ENCODE peak calls at places on chromosomes 16 and 17, in ten cellular contexts. One of them, this sample, is unnamed.

GRCh38 chr17:32586666-32587065 is 99.9 kb downstream of the CDK5R1 start:
- DNase-seq in globus pallidus: no peak
- DNase-seq in GM23338: no peak
- DNase-seq in NCI-H2171 treated with DMSO at 0.1 percent for 48 hours: no peak
- DNase-seq in mesendoderm: no peak
- DNase-seq in kidney epithelial cell: no peak
- DNase-seq in mucosa of gallbladder: no peak
- DNase-seq in Daoy: peak
- DNase-seq in DMS153: no peak
- DNase-seq in renal cortical epithelial cell: no peak
- DNase-seq in this sample: no peak

GRCh38 chr17:79721993-79722671 is 8.6 kb upstream of the ENPP7 start:
- DNase-seq in globus pallidus: no peak
- DNase-seq in GM23338: peak
- DNase-seq in NCI-H2171 treated with DMSO at 0.1 percent for 48 hours: peak
- DNase-seq in mesendoderm: peak
- DNase-seq in kidney epithelial cell: no peak
- DNase-seq in mucosa of gallbladder: no peak
- DNase-seq in Daoy: no peak
- DNase-seq in DMS153: no peak
- DNase-seq in renal cortical epithelial cell: no peak
- DNase-seq in this sample: no peak

GRCh38 chr16:69217433-69217832 is 30.5 kb downstream of the SNTB2 start:
- DNase-seq in globus pallidus: no peak
- DNase-seq in GM23338: no peak
- DNase-seq in NCI-H2171 treated with DMSO at 0.1 percent for 48 hours: no peak
- DNase-seq in mesendoderm: no peak
- DNase-seq in kidney epithelial cell: peak
- DNase-seq in mucosa of gallbladder: no peak
- DNase-seq in Daoy: peak
- DNase-seq in DMS153: no peak
- DNase-seq in renal cortical epithelial cell: peak
- DNase-seq in this sample: no peak

GRCh38 chr17:3527896-3528603 is 29.6 kb downstream of the TRPV3 start:
- DNase-seq in globus pallidus: no peak
- DNase-seq in GM23338: no peak
- DNase-seq in NCI-H2171 treated with DMSO at 0.1 percent for 48 hours: no peak
- DNase-seq in mesendoderm: no peak
- DNase-seq in kidney epithelial cell: no peak
- DNase-seq in mucosa of gallbladder: no peak
- DNase-seq in Daoy: no peak
- DNase-seq in DMS153: no peak
- DNase-seq in renal cortical epithelial cell: no peak
- DNase-seq in this sample: no peak

GRCh38 chr17:18949566-18949965 is 2.4 kb upstream of the SLC5A10 start:
- DNase-seq in globus pallidus: no peak
- DNase-seq in GM23338: no peak
- DNase-seq in NCI-H2171 treated with DMSO at 0.1 percent for 48 hours: no peak
- DNase-seq in mesendoderm: no peak
- DNase-seq in kidney epithelial cell: no peak
- DNase-seq in mucosa of gallbladder: no peak
- DNase-seq in Daoy: no peak
- DNase-seq in DMS153: no peak
- DNase-seq in renal cortical epithelial cell: no peak
- DNase-seq in this sample: no peak

GRCh38 chr16:83586036-83586810 is 221.6 kb upstream of the HSBP1 start:
- DNase-seq in globus pallidus: no peak
- DNase-seq in GM23338: peak
- DNase-seq in NCI-H2171 treated with DMSO at 0.1 percent for 48 hours: no peak
- DNase-seq in mesendoderm: peak
- DNase-seq in kidney epithelial cell: no peak
- DNase-seq in mucosa of gallbladder: no peak
- DNase-seq in Daoy: no peak
- DNase-seq in DMS153: peak
- DNase-seq in renal cortical epithelial cell: no peak
- DNase-seq in this sample: no peak

GRCh38 chr16:4216631-4217030 is 25.2 kb downstream of the SRL start:
- DNase-seq in globus pallidus: no peak
- DNase-seq in GM23338: no peak
- DNase-seq in NCI-H2171 treated with DMSO at 0.1 percent for 48 hours: no peak
- DNase-seq in mesendoderm: no peak
- DNase-seq in kidney epithelial cell: no peak
- DNase-seq in mucosa of gallbladder: no peak
- DNase-seq in Daoy: no peak
- DNase-seq in DMS153: no peak
- DNase-seq in renal cortical epithelial cell: no peak
- DNase-seq in this sample: no peak

GRCh38 chr17:21816592-21817567 is 124.6 kb downstream of the KCNJ18 start:
- DNase-seq in globus pallidus: no peak
- DNase-seq in GM23338: no peak
- DNase-seq in NCI-H2171 treated with DMSO at 0.1 percent for 48 hours: no peak
- DNase-seq in mesendoderm: no peak
- DNase-seq in kidney epithelial cell: no peak
- DNase-seq in mucosa of gallbladder: no peak
- DNase-seq in Daoy: no peak
- DNase-seq in DMS153: no peak
- DNase-seq in renal cortical epithelial cell: no peak
- DNase-seq in this sample: no peak

GRCh38 chr16:89863741-89864391 is 9.5 kb upstream of the TCF25 start:
- DNase-seq in globus pallidus: peak
- DNase-seq in GM23338: no peak
- DNase-seq in NCI-H2171 treated with DMSO at 0.1 percent for 48 hours: no peak
- DNase-seq in mesendoderm: peak
- DNase-seq in kidney epithelial cell: no peak
- DNase-seq in mucosa of gallbladder: no peak
- DNase-seq in Daoy: no peak
- DNase-seq in DMS153: no peak
- DNase-seq in renal cortical epithelial cell: peak
- DNase-seq in this sample: peak

GRCh38 chr17:78397681-78398101 is 19.2 kb downstream of the PGS1 start:
- DNase-seq in globus pallidus: no peak
- DNase-seq in GM23338: no peak
- DNase-seq in NCI-H2171 treated with DMSO at 0.1 percent for 48 hours: no peak
- DNase-seq in mesendoderm: no peak
- DNase-seq in kidney epithelial cell: no peak
- DNase-seq in mucosa of gallbladder: no peak
- DNase-seq in Daoy: no peak
- DNase-seq in DMS153: no peak
- DNase-seq in renal cortical epithelial cell: no peak
- DNase-seq in this sample: peak

GRCh38 chr17:2776589-2777241 is 19.5 kb upstream of the RAP1GAP2 start:
- DNase-seq in globus pallidus: no peak
- DNase-seq in GM23338: peak
- DNase-seq in NCI-H2171 treated with DMSO at 0.1 percent for 48 hours: peak
- DNase-seq in mesendoderm: peak
- DNase-seq in kidney epithelial cell: no peak
- DNase-seq in mucosa of gallbladder: no peak
- DNase-seq in Daoy: no peak
- DNase-seq in DMS153: no peak
- DNase-seq in renal cortical epithelial cell: no peak
- DNase-seq in this sample: no peak

GRCh38 chr16:25135239-25135878 is 23.8 kb downstream of the LCMT1 start:
- DNase-seq in globus pallidus: no peak
- DNase-seq in GM23338: no peak
- DNase-seq in NCI-H2171 treated with DMSO at 0.1 percent for 48 hours: peak
- DNase-seq in mesendoderm: no peak
- DNase-seq in kidney epithelial cell: no peak
- DNase-seq in mucosa of gallbladder: no peak
- DNase-seq in Daoy: peak
- DNase-seq in DMS153: peak
- DNase-seq in renal cortical epithelial cell: peak
- DNase-seq in this sample: no peak